ENCODE peak calls at places on chromosome 16, in five cellular contexts. F is NCI-H1417, T is HEK293T, B is T-helper 1 cell, C is GM10248. K is an unnamed sample.

GRCh38 chr16:20302389-20302788 is 24.9 kb downstream of the GP2 start:
- DNase-seq in F (no peak), T (no peak), B (no peak), C (no peak), K (no peak)

GRCh38 chr16:11188801-11189740 is 66.9 kb downstream of the SOCS1 start:
- DNase-seq in F (peak; percentile 27), T (no peak), B (no peak), C (no peak), K (no peak)

GRCh38 chr16:84177740-84178070 is 9.2 kb downstream of the TAF1C start:
- DNase-seq in F (no peak), T (no peak), B (no peak), C (no peak), K (no peak)

GRCh38 chr16:4884972-4885874 is 37.9 kb downstream of the UBN1 start:
- DNase-seq in F (no peak), T (no peak), B (no peak), C (no peak), K (no peak)

GRCh38 chr16:17222756-17223411 is 247.9 kb downstream of the XYLT1 start:
- DNase-seq in F (peak; percentile 4), T (no peak), B (no peak), C (no peak), K (no peak)

GRCh38 chr16:11393861-11394592 is 48.8 kb downstream of the RMI2 start:
- DNase-seq in F (no peak), T (no peak), B (no peak), C (no peak), K (no peak)

GRCh38 chr16:83552193-83552592 is 255.6 kb upstream of the HSBP1 start:
- DNase-seq in F (no peak), T (no peak), B (no peak), C (no peak), K (no peak)

GRCh38 chr16:54425681-54426549 is 139.3 kb upstream of the IRX3 start:
- DNase-seq in F (no peak), T (no peak), B (peak; percentile 27), C (no peak), K (peak; percentile 35)

GRCh38 chr16:19382084-19382801 is 35.4 kb upstream of the TMC5 start:
- DNase-seq in F (peak; percentile 38), T (no peak), B (no peak), C (no peak), K (peak; percentile 83)

GRCh38 chr16:21236831-21237230 is 3.3 kb downstream of the ANKS4B start:
- DNase-seq in F (no peak), T (no peak), B (no peak), C (no peak), K (no peak)

K was measured in NCI-H146.